ENCODE peak calls at places on chromosomes 2 and 18, in five cellular contexts. V, P, M, L and E are unnamed samples.

GRCh38 chr18:14914771-14915170 is 166.8 kb downstream of the ANKRD30B start:
- DNase-seq in M (no peak), L (no peak), V (no peak), P (no peak), E (no peak)

GRCh38 chr2:133506962-133507361 is 61.3 kb downstream of the NCKAP5 start:
- DNase-seq in L (no peak), V (no peak), M (no peak), P (peak), E (no peak)

GRCh38 chr18:63293930-63294329 is 25.6 kb downstream of the BCL2 start:
- DNase-seq in L (no peak), V (no peak), M (no peak), P (no peak), E (no peak)

GRCh38 chr2:176104338-176105077 is 2.6 kb upstream of the HOXD11 start:
- DNase-seq in L (no peak), V (peak), P (no peak), M (peak), E (no peak)

GRCh38 chr18:26307161-26307773 is 81.0 kb downstream of the TAF4B start:
- DNase-seq in M (peak), V (peak), L (no peak), P (peak), E (peak)

GRCh38 chr18:58512161-58512581 is 116.7 kb downstream of the ALPK2 start:
- DNase-seq in M (no peak), V (no peak), L (no peak), P (no peak), E (no peak)

GRCh38 chr2:225025917-225026571 is 16.2 kb downstream of the DOCK10 start:
- DNase-seq in V (no peak), L (no peak), P (peak), M (no peak), E (no peak)

GRCh38 chr2:213161759-213162514 is 10.5 kb upstream of the IKZF2 start:
- DNase-seq in L (no peak), V (no peak), M (no peak), P (peak), E (no peak)

GRCh38 chr18:48989304-48990284 is 38.8 kb upstream of the SMAD7 start:
- DNase-seq in M (no peak), V (no peak), P (no peak), L (no peak), E (no peak)

GRCh38 chr2:62402156-62402555 is 103.8 kb downstream of the TMEM17 start:
- DNase-seq in L (no peak), V (no peak), P (no peak), M (no peak), E (no peak)

GRCh38 chr2:224101820-224102630 is 62.9 kb upstream of the SERPINE2 start:
- DNase-seq in P (no peak), M (no peak), L (no peak), V (no peak), E (peak)

GRCh38 chr2:148201075-148202004 is 180.4 kb downstream of the MBD5 start:
- DNase-seq in L (peak), V (peak), M (peak), P (peak), E (no peak)

GRCh38 chr2:73114273-73114867 is 1.6 kb upstream of the RAB11FIP5 start:
- DNase-seq in L (no peak), V (no peak), P (no peak), M (no peak), E (no peak)

GRCh38 chr2:156322103-156322671 is 10.3 kb downstream of the NR4A2 start:
- DNase-seq in M (peak), P (peak), L (no peak), V (no peak), E (no peak)

GRCh38 chr2:103161456-103162289 is 399.8 kb downstream of the TMEM182 start:
- DNase-seq in P (peak), M (peak), V (peak), L (no peak), E (no peak)

GRCh38 chr2:202821538-202822160 is 49.9 kb downstream of the ICA1L start:
- DNase-seq in L (no peak), M (no peak), V (no peak), P (no peak), E (no peak)

GRCh38 chr2:128668946-128669345 is 350.3 kb upstream of the HS6ST1 start:
- DNase-seq in M (no peak), L (no peak), V (no peak), P (no peak), E (no peak)

GRCh38 chr2:12448846-12449480 is 267.8 kb upstream of the TRIB2 start:
- DNase-seq in P (no peak), M (peak), V (peak), L (no peak), E (no peak)

GRCh38 chr18:13366131-13366530 is 147.6 kb downstream of the LDLRAD4 start:
- DNase-seq in V (no peak), L (no peak), M (no peak), P (no peak), E (no peak)

GRCh38 chr2:143949121-143949848 is 570.6 kb downstream of the ZEB2 start:
- DNase-seq in M (no peak), L (no peak), V (no peak), P (no peak), E (no peak)

GRCh38 chr2:159077869-159078268 is 109.4 kb downstream of the TANC1 start:
- DNase-seq in P (no peak), M (no peak), L (no peak), V (no peak), E (no peak)

GRCh38 chr2:131154647-131155046 is 49.5 kb downstream of the PLEKHB2 start:
- DNase-seq in P (no peak), V (no peak), M (no peak), L (no peak), E (no peak)

GRCh38 chr2:38147333-38148121 is 71.6 kb upstream of the CYP1B1 start:
- DNase-seq in L (no peak), M (no peak), P (no peak), V (no peak), E (no peak)

GRCh38 chr2:73232471-73233153 is 427 bp downstream of the PRADC1 start:
- DNase-seq in V (peak), P (peak), L (no peak), M (no peak), E (no peak)

GRCh38 chr2:223122706-223123265 is 70.8 kb downstream of the KCNE4 start:
- DNase-seq in L (no peak), M (no peak), P (no peak), V (no peak), E (no peak)

GRCh38 chr2:132424526-132425121 is 8.0 kb downstream of the GPR39 start:
- DNase-seq in P (peak), L (no peak), V (no peak), M (no peak), E (no peak)

GRCh38 chr2:205768815-205769493 is 86.7 kb downstream of the NRP2 start:
- DNase-seq in L (no peak), M (no peak), V (no peak), P (no peak), E (no peak)

GRCh38 chr2:142865924-142866323 is 11.5 kb upstream of the KYNU start:
- DNase-seq in V (no peak), P (no peak), L (no peak), M (no peak), E (no peak)

GRCh38 chr2:166453995-166454595 is 40.0 kb downstream of the SCN7A start:
- DNase-seq in P (no peak), M (no peak), V (no peak), L (no peak), E (no peak)

GRCh38 chr2:66346241-66346664 is 88.7 kb upstream of the MEIS1 start:
- DNase-seq in V (no peak), P (no peak), L (no peak), M (no peak), E (no peak)

GRCh38 chr2:54946220-54946568 is 104.1 kb downstream of the RTN4 start:
- DNase-seq in V (no peak), P (no peak), M (no peak), L (no peak), E (no peak)
- H3K27ac ChIP-seq in V (no peak), P (peak), M (no peak), L (no peak), E (peak)

DNA sequence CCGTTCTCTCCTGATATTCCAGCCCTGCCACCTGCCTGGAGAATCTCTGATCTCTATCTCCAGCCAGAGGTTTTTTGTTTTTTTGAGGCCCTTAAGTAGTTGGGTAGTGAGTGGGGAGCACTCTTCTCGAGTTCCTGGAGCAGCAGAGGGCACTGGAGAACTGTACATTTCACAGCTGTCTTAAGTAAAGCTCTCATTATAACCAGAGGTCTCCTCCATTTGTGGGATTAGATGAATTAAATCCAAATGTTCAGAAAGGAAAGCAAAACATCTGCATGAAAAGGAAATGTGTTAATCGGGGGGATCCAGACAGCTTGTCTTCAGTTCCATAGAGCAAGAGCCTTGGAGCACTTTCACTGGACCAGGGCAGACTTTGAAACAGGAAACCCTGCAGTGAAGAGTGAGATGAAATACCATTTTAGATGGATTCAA is 32.8 kb downstream of the AOX1 start:
- DNase-seq in M (no peak), V (peak), L (no peak), P (no peak), E (no peak)
- TF ChIP-seq CTCF in M (peak), V (peak), L (no peak), P (no peak), E (peak)

GRCh38 chr2:42792583-42793313 is at the start of gene HAAO:
- DNase-seq in L (no peak), V (no peak), P (peak), M (peak), E (no peak)

GRCh38 chr2:42793314-42794270 is 1.2 kb upstream of the HAAO start:
- DNase-seq in M (no peak), P (no peak), V (no peak), L (no peak), E (no peak)

GRCh38 chr2:42791606-42792005 is 777 bp downstream of the HAAO start:
- DNase-seq in M (no peak), P (no peak), L (no peak), V (no peak), E (no peak)

GRCh38 chr2:42794271-42795046 is 2.1 kb upstream of the HAAO start:
- DNase-seq in M (peak), P (peak), L (no peak), V (peak), E (no peak)

DNA sequence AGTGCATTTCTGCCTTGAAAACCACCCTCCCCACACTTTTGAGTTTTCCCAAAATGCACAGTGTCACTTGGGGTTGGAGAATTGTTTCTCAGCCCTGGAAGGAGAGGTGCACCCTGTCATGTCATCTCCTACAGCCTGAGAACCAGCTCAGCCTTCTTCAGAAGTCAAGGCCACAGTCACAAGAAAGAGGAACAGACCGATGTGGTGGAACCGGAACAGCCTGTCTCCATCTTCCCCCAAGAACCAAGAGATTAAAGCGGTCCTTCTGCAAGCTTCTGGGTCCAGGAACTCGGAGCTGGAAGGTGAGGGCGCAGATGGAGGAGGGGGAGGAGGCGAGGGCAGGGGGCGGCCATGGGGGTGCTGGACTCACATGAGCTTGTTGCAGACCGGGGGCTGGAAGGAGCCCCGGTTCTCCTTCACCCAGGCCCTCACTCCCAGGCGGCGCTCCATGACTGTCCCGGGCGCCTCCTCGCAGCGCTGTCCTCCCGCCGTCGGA is 248 bp downstream of the HAAO start:
- DNase-seq in M (no peak), L (no peak), V (no peak), P (no peak), E (no peak)
- H3K27ac ChIP-seq in M (no peak), L (no peak), V (no peak), P (peak), E (no peak)

GRCh38 chr18:61892683-61893303 is at the start of gene RNF152:
- DNase-seq in V (no peak), L (peak), M (peak), P (peak), E (no peak)
- TF ChIP-seq CTCF in V (no peak), L (no peak), M (peak), P (no peak), E (peak)